ENCODE peak calls at places on chromosomes 2 and 18, in eight cellular contexts. D is hepatocyte; C is mesothelial cell of epicardium; U is cardiac fibroblast; R is HFF-Myc; T is CD8-positive, alpha-beta T cell; N is endothelial cell; O is WTC11. I is an unnamed sample.

GRCh38 chr2:179268277-179268935 is 3.8 kb upstream of the SESTD1 start:
- DNase-seq in D (no peak), C (no peak), U (peak), R (no peak), T (no peak), N (no peak), O (no peak), I (peak)

GRCh38 chr18:55047546-55047945 is 88.3 kb upstream of the CCDC68 start:
- DNase-seq in D (peak), C (no peak), U (peak), R (no peak), T (no peak), N (no peak), O (no peak), I (no peak)

GRCh38 chr2:43800894-43801293 is 27.1 kb downstream of the DYNC2LI1 start:
- DNase-seq in D (no peak), C (no peak), U (no peak), R (no peak), T (no peak), N (no peak), O (no peak), I (no peak)

GRCh38 chr18:24368749-24369148 is 28.9 kb downstream of the OSBPL1A start:
- DNase-seq in D (no peak), C (no peak), U (peak), R (no peak), T (no peak), N (no peak), O (no peak), I (no peak)

GRCh38 chr2:168912466-168913170 is 11.5 kb downstream of the G6PC2 start:
- DNase-seq in D (peak), C (no peak), U (peak), R (no peak), T (no peak), N (peak), O (peak), I (no peak)

GRCh38 chr2:180141600-180141999 is 134.5 kb upstream of the CWC22 start:
- DNase-seq in D (no peak), C (no peak), U (no peak), R (no peak), T (no peak), N (no peak), O (no peak), I (no peak)

GRCh38 chr2:144330951-144331651 is 188.8 kb downstream of the ZEB2 start:
- DNase-seq in D (peak), C (no peak), U (peak), R (no peak), T (no peak), N (no peak), O (no peak), I (no peak)

GRCh38 chr2:100070078-100070477 is 72.3 kb downstream of the AFF3 start:
- DNase-seq in D (peak), C (no peak), U (no peak), R (no peak), T (no peak), N (no peak), O (no peak), I (no peak)

GRCh38 chr18:9354256-9354655 is 19.7 kb downstream of the TWSG1 start:
- DNase-seq in D (no peak), C (no peak), U (peak), R (no peak), T (no peak), N (no peak), O (no peak), I (peak)

GRCh38 chr2:223113161-223113560 is 61.2 kb downstream of the KCNE4 start:
- DNase-seq in D (no peak), C (no peak), U (peak), R (no peak), T (no peak), N (no peak), O (no peak), I (no peak)

GRCh38 chr2:178413472-178414265 is 37.3 kb downstream of the PRKRA start:
- DNase-seq in D (peak), C (peak), U (peak), R (no peak), T (peak), N (peak), O (peak), I (peak)

GRCh38 chr2:204608261-204608660 is 63.0 kb downstream of the PARD3B start:
- DNase-seq in D (no peak), C (no peak), U (peak), R (peak), T (no peak), N (no peak), O (no peak), I (no peak)

GRCh38 chr2:62150597-62151305 is 45.2 kb upstream of the B3GNT2 start:
- DNase-seq in D (no peak), C (no peak), U (no peak), R (no peak), T (no peak), N (no peak), O (no peak), I (no peak)

GRCh38 chr2:60958800-60959199 is 58.7 kb upstream of the PEX13 start:
- DNase-seq in D (peak), C (no peak), U (peak), R (no peak), T (no peak), N (no peak), O (no peak), I (no peak)

GRCh38 chr2:88188741-88189140 is 18.6 kb downstream of the THNSL2 start:
- DNase-seq in D (no peak), C (no peak), U (peak), R (peak), T (no peak), N (no peak), O (no peak), I (no peak)

GRCh38 chr2:209425082-209426071 is 1.5 kb downstream of the MAP2 start:
- DNase-seq in D (peak), C (no peak), U (peak), R (no peak), T (no peak), N (peak), O (no peak), I (peak)

GRCh38 chr2:105635564-105635963 is 109.1 kb upstream of the NCK2 start:
- DNase-seq in D (no peak), C (no peak), U (no peak), R (no peak), T (no peak), N (no peak), O (no peak), I (no peak)

GRCh38 chr2:10900216-10901109 is 11.3 kb upstream of the KCNF1 start:
- DNase-seq in D (no peak), C (no peak), U (peak), R (no peak), T (no peak), N (no peak), O (no peak), I (peak)

GRCh38 chr2:219656523-219656922 is 29.1 kb downstream of the SLC4A3 start:
- DNase-seq in D (no peak), C (no peak), U (peak), R (no peak), T (no peak), N (no peak), O (no peak), I (no peak)

GRCh38 chr2:233349005-233349998 is 5.0 kb upstream of the DGKD start:
- DNase-seq in D (peak), C (no peak), U (peak), R (peak), T (no peak), N (no peak), O (no peak), I (peak)

GRCh38 chr2:230068658-230069080 is at the start of gene SLC16A14:
- DNase-seq in D (peak), C (no peak), U (peak), R (peak), T (peak), N (peak), O (no peak), I (peak)
- TF ChIP-seq CTCF in D (peak), C (no peak), U (peak), R (no peak), T (no peak), N (no peak), O (no peak), I (peak)

GRCh38 chr2:242088471-242089212 is 219.1 kb downstream of the RTP5 start:
- DNase-seq in D (peak), C (peak), U (peak), R (peak), T (peak), N (peak), O (peak), I (peak)

DNA sequence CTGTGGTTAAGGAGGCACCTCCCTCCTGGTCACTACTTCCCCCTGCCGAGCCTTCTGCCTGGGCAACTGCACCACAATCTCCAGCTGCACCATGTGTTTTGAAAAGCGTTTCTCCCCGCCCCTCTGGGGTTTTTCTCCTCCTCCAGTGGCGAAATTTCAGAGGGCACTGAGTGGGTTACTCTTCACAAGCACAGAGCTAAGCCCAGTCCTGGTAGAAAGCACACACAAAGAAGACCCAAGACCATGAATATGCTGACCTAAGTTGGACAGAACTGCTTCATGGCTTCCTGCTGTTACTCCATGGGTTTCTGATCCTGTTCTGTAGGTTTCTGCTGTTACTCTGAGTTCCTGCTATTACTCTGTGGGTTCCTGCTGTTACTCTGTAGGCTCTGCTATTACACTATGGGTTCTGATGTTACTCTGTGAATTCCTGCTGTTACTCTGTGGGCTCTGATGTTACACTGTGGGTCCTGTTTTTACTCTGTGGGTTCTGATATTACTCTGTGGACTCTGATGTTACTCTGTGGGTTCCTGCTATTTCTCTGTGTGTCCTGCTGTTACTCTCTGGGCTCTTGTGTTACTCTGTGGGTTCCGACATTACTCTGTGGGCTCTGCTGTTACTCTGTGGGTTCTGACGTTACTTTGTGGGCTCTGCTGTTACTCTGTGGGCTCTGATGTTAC is 216.6 kb downstream of the RTP5 start:
- DNase-seq in D (no peak), C (no peak), U (peak), R (no peak), T (no peak), N (no peak), O (no peak), I (no peak)
- TF ChIP-seq CTCF in D (no peak), C (no peak), U (no peak), R (no peak), T (no peak), N (no peak), O (no peak), I (no peak)

GRCh38 chr2:207813221-207813916 is 43.7 kb upstream of the FZD5 start:
- DNase-seq in D (no peak), C (no peak), U (no peak), R (no peak), T (no peak), N (peak), O (peak), I (no peak)

GRCh38 chr2:207812858-207813175 is 43.1 kb upstream of the FZD5 start:
- DNase-seq in D (no peak), C (no peak), U (no peak), R (no peak), T (no peak), N (no peak), O (no peak), I (no peak)

GRCh38 chr2:207812058-207812857 is 42.6 kb upstream of the FZD5 start:
- DNase-seq in D (no peak), C (no peak), U (no peak), R (no peak), T (no peak), N (no peak), O (no peak), I (no peak)

GRCh38 chr2:207807516-207807915 is 37.8 kb upstream of the FZD5 start:
- DNase-seq in D (no peak), C (no peak), U (no peak), R (no peak), T (no peak), N (no peak), O (no peak), I (peak)

DNA sequence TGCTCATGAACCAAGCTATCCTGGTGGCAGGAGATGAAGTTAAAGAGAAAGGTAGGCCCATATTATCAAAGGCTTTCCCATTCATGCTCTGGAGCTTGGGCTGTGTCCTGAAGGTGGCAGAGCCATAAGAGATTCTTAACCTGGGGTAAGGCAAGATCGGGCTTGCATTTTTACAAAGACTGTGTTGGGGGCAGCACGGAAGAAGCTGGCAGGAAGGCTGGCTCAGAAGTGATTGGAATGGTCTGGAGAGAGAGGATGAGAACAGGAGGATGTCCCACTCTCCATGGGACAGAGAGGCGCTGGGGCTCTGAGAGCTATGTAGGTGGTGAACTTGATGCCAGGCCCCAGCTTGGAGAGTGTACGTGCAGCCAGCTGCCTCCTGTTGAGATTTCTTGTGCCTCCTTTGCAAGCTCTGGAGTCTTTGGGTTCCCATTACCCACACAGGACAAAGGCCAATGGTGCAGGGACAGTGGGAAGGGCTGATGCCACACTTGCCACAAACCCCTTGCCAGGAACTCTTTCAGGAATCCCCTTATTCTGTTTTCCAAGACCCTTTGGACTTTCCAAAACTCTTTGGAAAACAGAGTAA is 40.6 kb upstream of the FZD5 start:
- DNase-seq in D (no peak), C (no peak), U (no peak), R (no peak), T (no peak), N (no peak), O (no peak), I (no peak)
- TF ChIP-seq CTCF in D (no peak), C (no peak), U (no peak), R (no peak), T (no peak), N (no peak), O (no peak), I (no peak)

DNA sequence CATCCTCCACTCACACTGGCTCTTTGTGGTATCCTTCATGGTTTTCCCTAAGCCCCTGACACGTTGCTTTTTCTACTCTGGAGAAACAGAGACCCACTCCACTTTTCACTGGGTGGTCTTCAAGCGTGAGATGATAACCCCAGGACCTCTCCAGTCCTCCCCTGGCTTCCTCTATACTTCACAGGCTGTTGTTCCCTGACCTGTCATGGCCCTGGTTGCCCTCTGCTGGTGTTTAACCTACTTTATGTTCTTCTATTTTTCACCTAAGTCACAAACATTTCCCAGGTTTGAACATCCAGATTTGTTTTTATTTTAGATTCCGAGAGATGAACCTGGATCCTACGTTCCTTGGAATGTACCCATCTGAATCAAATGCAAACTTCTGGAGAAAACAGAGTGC is 84.5 kb downstream of the AOX1 start:
- DNase-seq in D (no peak), C (no peak), U (no peak), R (no peak), T (no peak), N (no peak), O (no peak), I (no peak)
- TF ChIP-seq CTCF in D (no peak), C (no peak), U (no peak), R (no peak), T (no peak), N (no peak), O (no peak), I (peak)

GRCh38 chr2:110667061-110667460 is 10.8 kb downstream of the BUB1 start:
- DNase-seq in D (no peak), C (no peak), U (no peak), R (no peak), T (no peak), N (no peak), O (no peak), I (no peak)
- TF ChIP-seq CTCF in D (no peak), C (no peak), U (no peak), R (no peak), T (no peak), N (no peak), O (no peak), I (no peak)

GRCh38 chr2:109388018-109388417 is 225.7 kb downstream of the SEPTIN10 start:
- DNase-seq in D (no peak), C (no peak), U (no peak), R (no peak), T (no peak), N (no peak), O (no peak), I (no peak)
- TF ChIP-seq CTCF in D (no peak), C (no peak), U (no peak), R (no peak), T (no peak), N (no peak), O (no peak), I (no peak)

GRCh38 chr2:18800240-18800971 is 211.0 kb upstream of the NT5C1B start:
- DNase-seq in D (peak), C (no peak), U (no peak), R (no peak), T (no peak), N (no peak), O (no peak), I (no peak)

GRCh38 chr2:18795881-18796280 is 206.5 kb upstream of the NT5C1B start:
- DNase-seq in D (no peak), C (no peak), U (peak), R (no peak), T (no peak), N (no peak), O (no peak), I (no peak)

GRCh38 chr2:18804540-18804939 is 215.2 kb upstream of the NT5C1B start:
- DNase-seq in D (no peak), C (no peak), U (peak), R (no peak), T (no peak), N (no peak), O (no peak), I (no peak)

GRCh38 chr2:18803141-18803540 is 213.8 kb upstream of the NT5C1B start:
- DNase-seq in D (no peak), C (no peak), U (no peak), R (no peak), T (no peak), N (no peak), O (no peak), I (no peak)

GRCh38 chr2:18799397-18799796 is 210.0 kb upstream of the NT5C1B start:
- DNase-seq in D (no peak), C (no peak), U (peak), R (no peak), T (no peak), N (no peak), O (no peak), I (no peak)
- TF ChIP-seq CTCF in D (no peak), C (no peak), U (no peak), R (no peak), T (no peak), N (no peak), O (no peak), I (no peak)

DNA sequence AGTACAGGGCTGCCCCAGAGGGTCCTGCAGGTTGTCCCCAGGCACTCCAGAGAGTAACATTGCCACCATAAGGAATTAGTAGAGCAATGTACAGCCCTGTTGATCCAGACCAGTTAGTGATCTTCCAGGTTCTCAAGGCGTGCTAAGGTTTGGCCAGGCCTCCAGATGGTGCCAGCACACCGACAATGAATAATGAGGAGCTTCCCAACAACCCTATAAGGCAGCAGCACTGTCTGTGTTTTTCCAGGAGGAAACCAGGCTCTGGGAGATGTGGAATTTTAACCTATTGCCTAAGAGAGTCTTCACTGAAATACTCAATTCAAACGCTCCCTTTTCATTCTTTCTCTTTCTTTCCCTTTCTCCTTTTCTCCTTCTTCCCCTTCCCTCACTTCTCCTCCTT is 122.1 kb downstream of the MGAT5 start:
- DNase-seq in D (peak), C (no peak), U (peak), R (peak), T (no peak), N (no peak), O (peak), I (no peak)
- TF ChIP-seq CTCF in D (peak), C (no peak), U (peak), R (peak), T (no peak), N (no peak), O (no peak), I (no peak)

GRCh38 chr2:36918307-36918706 is 48.0 kb downstream of the STRN start:
- DNase-seq in D (no peak), C (no peak), U (peak), R (no peak), T (no peak), N (no peak), O (no peak), I (no peak)
- TF ChIP-seq CTCF in D (peak), C (peak), U (peak), R (no peak), T (peak), N (peak), O (no peak), I (peak)

GRCh38 chr2:171347158-171347557 is 86.6 kb downstream of the METTL8 start:
- DNase-seq in D (no peak), C (no peak), U (peak), R (no peak), T (no peak), N (no peak), O (no peak), I (peak)
- TF ChIP-seq CTCF in D (no peak), C (no peak), U (no peak), R (no peak), T (no peak), N (no peak), O (no peak), I (peak)